ENCODE peak calls at places on chromosomes 2 and 18, in nine cellular contexts. W, L, K, I, J, D, R, O and S are unnamed samples.

GRCh38 chr2:36655456-36655855 is 41.1 kb upstream of the VIT start:
- DNase-seq in W (peak; percentile 99), L (peak; percentile 47), K (peak; percentile 48), I (no peak), J (no peak), D (no peak), R (no peak), O (no peak), S (no peak)

GRCh38 chr2:128622371-128622770 is 303.7 kb upstream of the HS6ST1 start:
- DNase-seq in W (no peak), L (no peak), K (no peak), I (no peak), J (no peak), D (peak; percentile 53), R (peak; percentile 59), O (no peak), S (no peak)

GRCh38 chr2:239154971-239155805 is 245.6 kb downstream of the HDAC4 start:
- DNase-seq in W (no peak), L (no peak), K (no peak), I (peak; percentile 51), J (no peak), D (peak; percentile 46), R (peak; percentile 20), O (no peak), S (no peak)

GRCh38 chr2:126932529-126932928 is 33.8 kb downstream of the TEX51 start:
- DNase-seq in W (no peak), L (no peak), K (no peak), I (no peak), J (no peak), D (no peak), R (no peak), O (no peak), S (no peak)

GRCh38 chr18:29779096-29779495 is 1263.4 kb downstream of the DSC3 start:
- DNase-seq in W (peak; percentile 6), L (no peak), K (no peak), I (no peak), J (no peak), D (no peak), R (no peak), O (no peak), S (no peak)

GRCh38 chr18:1092228-1092627 is 187.6 kb downstream of the ADCYAP1 start:
- DNase-seq in W (no peak), L (no peak), K (peak; percentile 1), I (no peak), J (no peak), D (no peak), R (no peak), O (no peak), S (no peak)

GRCh38 chr2:42906557-42907380 is 114.4 kb upstream of the HAAO start:
- DNase-seq in W (peak; percentile 84), L (peak; percentile 72), K (no peak), I (no peak), J (no peak), D (peak; percentile 77), R (peak; percentile 65), O (peak; percentile 51), S (no peak)

GRCh38 chr18:45733535-45733934 is 9.6 kb downstream of the SLC14A1 start:
- DNase-seq in W (no peak), L (no peak), K (no peak), I (no peak), J (no peak), D (no peak), R (no peak), O (no peak), S (no peak)

GRCh38 chr2:181988154-181988924 is 2.7 kb downstream of the PPP1R1C start:
- DNase-seq in W (no peak), L (peak; percentile 7), K (no peak), I (no peak), J (no peak), D (no peak), R (no peak), O (no peak), S (no peak)

GRCh38 chr2:10232096-10232815 is 70.4 kb upstream of the HPCAL1 start:
- DNase-seq in W (no peak), L (no peak), K (no peak), I (peak; percentile 33), J (no peak), D (no peak), R (no peak), O (no peak), S (no peak)

GRCh38 chr2:3608373-3609278 is 13.7 kb downstream of the COLEC11 start:
- DNase-seq in W (no peak), L (no peak), K (no peak), I (no peak), J (no peak), D (no peak), R (no peak), O (peak; percentile 6), S (no peak)

GRCh38 chr2:16425462-16426336 is 239.9 kb downstream of the CYRIA start:
- DNase-seq in W (no peak), L (no peak), K (peak; percentile 19), I (no peak), J (no peak), D (no peak), R (peak; percentile 75), O (peak; percentile 65), S (no peak)

GRCh38 chr2:57981369-57981768 is 65.2 kb upstream of the VRK2 start:
- DNase-seq in W (peak; percentile 78), L (peak; percentile 76), K (no peak), I (no peak), J (no peak), D (no peak), R (no peak), O (no peak), S (no peak)

GRCh38 chr18:51569561-51569960 is 372.1 kb upstream of the MEX3C start:
- DNase-seq in W (no peak), L (no peak), K (no peak), I (no peak), J (no peak), D (no peak), R (no peak), O (no peak), S (no peak)
- H3K4me3 ChIP-seq in W (no peak overlapping the region), L (no peak overlapping the region), K (no peak overlapping the region), I (no peak overlapping the region), J (no peak overlapping the region), D (no peak overlapping the region), R (no peak overlapping the region), O (no peak overlapping the region), S (no peak overlapping the region)

GRCh38 chr18:31034541-31034940 is 8.0 kb downstream of the DSC3 start:
- DNase-seq in W (no peak), L (no peak), K (no peak), I (no peak), J (no peak), D (no peak), R (no peak), O (no peak), S (no peak)

DNA sequence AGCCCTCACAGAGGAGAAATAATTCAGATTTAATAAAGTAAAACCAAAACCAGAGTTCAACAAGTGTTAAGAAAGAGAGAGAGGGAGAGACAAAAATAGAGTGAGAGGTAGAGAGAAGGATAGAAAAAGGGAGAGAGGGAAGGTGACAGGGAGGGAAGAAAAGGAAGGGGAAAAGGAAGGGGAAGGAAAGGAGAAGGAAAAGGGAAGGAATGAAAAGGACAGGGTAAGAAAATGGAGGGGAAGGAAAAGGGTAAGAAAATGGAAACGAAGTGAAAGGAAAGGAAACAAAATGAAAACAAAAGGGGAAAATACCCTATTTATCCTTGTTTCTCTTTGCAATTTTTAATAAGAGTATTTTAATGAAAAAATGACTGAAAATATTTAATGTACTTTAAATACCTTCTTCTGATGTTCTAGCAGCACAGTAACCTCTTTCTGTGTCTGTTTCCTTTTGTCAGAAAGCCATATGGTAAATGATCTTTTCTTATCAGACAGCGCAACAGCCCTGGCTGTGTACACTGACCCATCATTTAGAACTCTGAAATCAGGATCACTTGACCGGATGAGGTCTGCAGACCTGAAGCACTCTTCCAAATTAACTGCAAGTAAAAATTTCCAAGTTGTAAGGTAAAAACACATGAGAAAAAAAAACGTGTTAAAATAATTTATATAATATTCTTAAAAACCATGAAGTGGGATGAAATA is 11.8 kb downstream of the DSC3 start:
- DNase-seq in W (no peak), L (no peak), K (no peak), I (no peak), J (no peak), D (no peak), R (no peak), O (no peak), S (no peak)
- H3K4me3 ChIP-seq in W (no peak overlapping the region), L (no peak overlapping the region), K (no peak overlapping the region), I (no peak overlapping the region), J (no peak overlapping the region), D (no peak overlapping the region), R (no peak overlapping the region), O (no peak overlapping the region), S (no peak overlapping the region)

DNA sequence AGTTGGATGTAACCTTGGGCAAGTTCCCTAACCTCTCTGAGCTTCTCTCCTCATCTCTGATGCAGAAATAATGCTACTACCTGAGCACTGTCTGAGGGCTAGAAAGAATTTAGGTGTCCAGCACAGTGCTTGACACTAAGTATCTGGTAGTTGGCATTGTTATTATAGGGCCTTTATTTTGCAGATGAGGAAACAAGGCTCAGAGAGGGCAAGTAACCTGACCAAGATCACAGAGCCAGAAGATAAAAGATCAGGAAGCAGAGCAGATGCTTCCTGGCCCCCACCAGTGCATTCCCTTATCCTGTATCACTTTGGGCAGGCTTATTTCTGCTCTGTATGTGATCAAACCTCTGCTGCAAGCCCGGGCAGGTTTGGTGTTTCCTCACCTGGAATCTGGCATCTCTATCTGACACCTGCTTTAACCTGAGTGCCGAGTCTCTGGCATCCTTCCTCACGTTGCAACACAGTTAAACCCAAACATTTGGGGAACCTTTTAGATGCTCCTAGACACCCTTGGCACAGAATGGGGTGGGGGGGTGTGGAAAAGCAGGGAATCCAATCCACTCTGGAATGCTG is 69.9 kb downstream of the PLB1 start:
- DNase-seq in W (no peak), L (no peak), K (peak; percentile 20), I (no peak), J (no peak), D (no peak), R (no peak), O (no peak), S (no peak)
- H3K4me3 ChIP-seq in W (peak overlapping the region; percentile 72), L (no peak overlapping the region), K (no peak overlapping the region), I (peak overlapping the region; percentile 67), J (no peak overlapping the region), D (peak overlapping the region; percentile 70), R (peak overlapping the region; percentile 64), O (no peak overlapping the region), S (no peak overlapping the region)

GRCh38 chr2:222291485-222291841 is 7.3 kb downstream of the PAX3 start:
- DNase-seq in W (no peak), L (no peak), K (no peak), I (no peak), J (no peak), D (no peak), R (no peak), O (no peak), S (no peak)
- H3K4me3 ChIP-seq in W (peak overlapping the region; percentile 47), L (peak overlapping the region; percentile 31), K (no peak overlapping the region), I (no peak overlapping the region), J (no peak overlapping the region), D (peak overlapping the region; percentile 58), R (no peak overlapping the region), O (no peak overlapping the region), S (no peak overlapping the region)

DNA sequence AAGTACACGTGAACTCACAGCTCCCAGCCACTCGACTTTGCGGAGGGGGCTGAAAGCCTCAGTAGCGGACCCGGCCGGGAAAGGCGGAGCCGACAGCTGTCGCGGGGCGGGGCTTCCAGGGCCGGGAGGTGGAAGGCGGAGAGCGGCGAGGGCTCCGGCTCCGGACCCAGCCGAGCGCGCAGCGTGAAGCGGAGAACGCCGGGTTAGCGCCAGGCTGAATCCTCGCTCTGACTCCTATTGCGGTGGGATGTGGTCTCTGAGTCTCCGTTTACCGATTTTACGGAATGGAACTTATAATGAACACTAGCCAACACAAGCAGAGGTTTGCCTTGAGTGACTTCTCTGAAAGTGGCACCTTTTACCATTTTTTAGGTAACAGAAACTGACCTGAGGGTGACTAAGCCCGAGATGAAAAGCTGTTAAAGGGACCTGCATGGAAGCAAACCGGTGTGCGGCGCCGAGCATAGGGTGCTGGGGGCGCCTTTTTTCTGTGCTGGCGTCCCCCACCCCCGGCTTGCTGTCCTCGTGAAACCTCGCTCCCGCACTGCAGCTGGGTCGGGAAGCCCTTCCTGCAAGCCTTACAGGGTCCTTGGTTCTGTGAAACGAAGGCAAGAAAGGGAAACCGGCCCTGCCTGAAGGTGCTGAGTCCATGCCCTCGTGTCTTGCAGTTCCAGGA is 72.9 kb downstream of the EN1 start:
- DNase-seq in W (peak; percentile 46), L (peak; percentile 82), K (peak; percentile 19), I (no peak), J (no peak), D (peak; percentile 77), R (peak; percentile 44), O (peak; percentile 34), S (no peak)
- H3K4me3 ChIP-seq in W (peak overlapping the region; percentile 71), L (peak overlapping the region; percentile 60), K (peak overlapping the region; percentile 37), I (peak overlapping the region; percentile 49), J (peak overlapping the region; percentile 40), D (peak overlapping the region; percentile 71), R (peak overlapping the region; percentile 52), O (peak overlapping the region; percentile 29), S (no peak overlapping the region)